ENCODE peak calls at places on chromosomes 11 and 22, in six cellular contexts. C is GM06990, V is nephron progenitor cell, O is astrocyte of the spinal cord, T is lower lobe of right lung, Q is body of pancreas. J is an unnamed sample.

GRCh38 chr11:79400717-79401330 is 40.0 kb downstream of the TENM4 start:
- DNase-seq in C (no peak), V (peak), O (peak), T (peak), Q (peak), J (no peak)

GRCh38 chr11:12242071-12242672 is 131.8 kb downstream of the MICAL2 start:
- DNase-seq in C (no peak), V (no peak), O (no peak), T (no peak), Q (peak), J (no peak)

GRCh38 chr11:77107950-77108349 is 5.3 kb downstream of the OMP start:
- DNase-seq in C (no peak), V (no peak), O (peak), T (no peak), Q (peak), J (no peak)

GRCh38 chr11:7593476-7593875 is 79.7 kb downstream of the PPFIBP2 start:
- DNase-seq in C (no peak), V (no peak), O (no peak), T (no peak), Q (no peak), J (no peak)

GRCh38 chr11:18939314-18939713 is at the start of gene MRGPRX1:
- DNase-seq in C (no peak), V (no peak), O (no peak), T (no peak), Q (no peak), J (no peak)

GRCh38 chr22:43014062-43014875 is 680 bp downstream of the PACSIN2 start:
- DNase-seq in C (peak), V (peak), O (no peak), T (peak), Q (peak), J (peak)

GRCh38 chr11:12278766-12279671 is 98.4 kb upstream of the PARVA start:
- DNase-seq in C (no peak), V (no peak), O (no peak), T (no peak), Q (no peak), J (no peak)

GRCh38 chr11:8381871-8382396 is 118.3 kb upstream of the LMO1 start:
- DNase-seq in C (no peak), V (no peak), O (no peak), T (no peak), Q (no peak), J (no peak)

GRCh38 chr11:2860636-2861035 is 24.9 kb downstream of the CDKN1C start:
- DNase-seq in C (no peak), V (no peak), O (peak), T (no peak), Q (no peak), J (no peak)

GRCh38 chr11:17828311-17828751 is 93.8 kb downstream of the KCNC1 start:
- DNase-seq in C (no peak), V (no peak), O (peak), T (peak), Q (no peak), J (no peak)

GRCh38 chr11:79047356-79047755 is 393.5 kb downstream of the TENM4 start:
- DNase-seq in C (no peak), V (no peak), O (no peak), T (no peak), Q (no peak), J (no peak)

GRCh38 chr11:119376197-119376847 is 5.2 kb downstream of the USP2 start:
- DNase-seq in C (no peak), V (no peak), O (no peak), T (peak), Q (peak), J (no peak)

GRCh38 chr22:46040471-46041465 is 63.8 kb upstream of the WNT7B start:
- DNase-seq in C (no peak), V (no peak), O (no peak), T (peak), Q (peak), J (no peak)

GRCh38 chr22:45441158-45441557 is 27.7 kb downstream of the RIBC2 start:
- DNase-seq in C (no peak), V (peak), O (peak), T (no peak), Q (peak), J (peak)

GRCh38 chr11:1863352-1864215 is 10.7 kb downstream of the LSP1 start:
- DNase-seq in C (no peak), V (peak), O (peak), T (peak), Q (peak), J (no peak)

GRCh38 chr22:50635591-50635990 is 7.6 kb upstream of the ARSA start:
- DNase-seq in C (no peak), V (no peak), O (no peak), T (no peak), Q (no peak), J (no peak)

GRCh38 chr11:94876645-94877445 is 96.5 kb downstream of the CWC15 start:
- DNase-seq in C (no peak), V (peak), O (peak), T (peak), Q (peak), J (no peak)
- TF ChIP-seq CTCF in C (no peak), V (no peak), O (peak), T (peak), Q (no peak), J (no peak)

GRCh38 chr22:31613286-31613903 is 48.6 kb downstream of the PISD start:
- DNase-seq in C (no peak), V (no peak), O (no peak), T (peak), Q (no peak), J (no peak)
- TF ChIP-seq CTCF in C (no peak), V (no peak), O (no peak), T (no peak), Q (no peak), J (no peak)

GRCh38 chr22:22380098-22381030 is 128.2 kb downstream of the ZNF280B start:
- DNase-seq in C (peak), V (peak), O (no peak), T (no peak), Q (no peak), J (no peak)
- TF ChIP-seq CTCF in C (peak), V (peak), O (peak), T (no peak), Q (no peak), J (peak)

DNA sequence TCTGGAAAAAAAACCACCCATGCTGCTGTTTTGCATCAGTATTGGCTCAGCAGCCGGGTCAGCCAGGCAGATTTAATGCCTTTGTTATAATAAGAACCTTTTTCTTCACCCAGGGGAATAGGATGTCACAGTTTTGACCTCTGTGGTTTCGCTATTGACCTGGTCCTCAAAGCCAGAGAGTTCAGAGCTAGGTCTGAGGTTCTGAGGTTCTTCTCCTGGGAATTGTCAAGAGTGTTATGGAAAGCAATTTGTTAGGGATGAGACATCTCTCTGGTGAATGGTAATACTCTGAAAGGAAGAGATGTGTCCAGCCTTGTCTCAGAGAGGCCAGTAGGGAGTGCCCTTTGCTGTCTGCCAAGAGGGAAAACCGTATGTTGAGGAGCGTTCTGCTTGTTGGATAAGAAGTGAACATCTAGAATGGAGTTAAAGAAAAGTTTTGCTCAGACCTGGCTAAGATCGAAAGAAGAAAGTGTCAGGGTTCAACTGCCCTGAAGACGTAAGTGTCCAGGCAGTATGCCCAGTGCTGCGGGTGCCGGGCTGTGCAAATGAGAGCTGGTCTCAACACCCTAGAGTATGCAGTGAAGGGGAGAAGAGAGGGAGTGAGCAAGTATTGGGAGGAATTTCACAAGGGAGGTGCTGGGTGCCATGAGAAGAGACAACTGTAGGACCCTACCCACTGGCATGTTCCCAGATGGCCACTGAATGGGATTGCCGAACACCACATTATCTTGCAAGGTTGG is 150.9 kb upstream of the TTC12 start:
- DNase-seq in C (no peak), V (no peak), O (peak), T (no peak), Q (no peak), J (no peak)
- TF ChIP-seq CTCF in C (no peak), V (no peak), O (no peak), T (no peak), Q (no peak), J (no peak)

GRCh38 chr11:90705661-90706060 is 482.8 kb upstream of the CHORDC1 start:
- DNase-seq in C (no peak), V (no peak), O (no peak), T (no peak), Q (no peak), J (no peak)

GRCh38 chr11:90704510-90704909 is 481.7 kb upstream of the CHORDC1 start:
- DNase-seq in C (no peak), V (no peak), O (no peak), T (no peak), Q (no peak), J (no peak)

GRCh38 chr11:90698238-90698637 is 475.4 kb upstream of the CHORDC1 start:
- DNase-seq in C (no peak), V (no peak), O (no peak), T (no peak), Q (no peak), J (no peak)

GRCh38 chr11:90701040-90701439 is 478.2 kb upstream of the CHORDC1 start:
- DNase-seq in C (no peak), V (no peak), O (no peak), T (no peak), Q (no peak), J (no peak)
- TF ChIP-seq CTCF in C (no peak), V (no peak), O (no peak), T (no peak), Q (no peak), J (no peak)